ENCODE peak calls at places on chromosomes 7 and 10, in six cellular contexts. One of them, this sample, is unnamed.

GRCh38 chr10:5861269-5862031 is 28.2 kb downstream of the ANKRD16 start:
- DNase-seq in neural progenitor cell: no peak
- DNase-seq in PC-3: peak; percentile 76
- DNase-seq in mammary epithelial cell: peak; percentile 83
- DNase-seq in GM12878: no peak
- DNase-seq in PC-9: peak; percentile 79
- DNase-seq in this sample: no peak

GRCh38 chr7:41130596-41131236 is 572.2 kb downstream of the INHBA start:
- DNase-seq in mammary epithelial cell: no peak
- DNase-seq in neural progenitor cell: no peak
- DNase-seq in PC-9: no peak
- DNase-seq in GM12878: no peak
- DNase-seq in PC-3: no peak
- DNase-seq in this sample: no peak

GRCh38 chr7:134931487-134931886 is 54.8 kb upstream of the AGBL3 start:
- DNase-seq in mammary epithelial cell: no peak
- DNase-seq in GM12878: no peak
- DNase-seq in PC-9: no peak
- DNase-seq in neural progenitor cell: no peak
- DNase-seq in PC-3: no peak
- DNase-seq in this sample: no peak

GRCh38 chr7:30171753-30172447 is 37.1 kb downstream of the MTURN start:
- DNase-seq in PC-3: peak; percentile 74
- DNase-seq in PC-9: peak; percentile 60
- DNase-seq in mammary epithelial cell: peak; percentile 81
- DNase-seq in neural progenitor cell: no peak
- DNase-seq in GM12878: no peak
- DNase-seq in this sample: peak; percentile 73

GRCh38 chr7:2700141-2700850 is 12.3 kb downstream of the AMZ1 start:
- DNase-seq in GM12878: no peak
- DNase-seq in PC-3: no peak
- DNase-seq in mammary epithelial cell: no peak
- DNase-seq in neural progenitor cell: no peak
- DNase-seq in PC-9: no peak
- DNase-seq in this sample: no peak

GRCh38 chr10:44854693-44855350 is 56.3 kb upstream of the TMEM72 start:
- DNase-seq in mammary epithelial cell: no peak
- DNase-seq in PC-9: no peak
- DNase-seq in GM12878: no peak
- DNase-seq in neural progenitor cell: peak; percentile 35
- DNase-seq in PC-3: no peak
- DNase-seq in this sample: no peak

GRCh38 chr10:113168560-113168959 is 218.5 kb downstream of the TCF7L2 start:
- DNase-seq in neural progenitor cell: no peak
- DNase-seq in PC-9: no peak
- DNase-seq in PC-3: no peak
- DNase-seq in mammary epithelial cell: no peak
- DNase-seq in GM12878: no peak
- DNase-seq in this sample: no peak

GRCh38 chr10:82288461-82288881 is 413.5 kb downstream of the NRG3 start:
- DNase-seq in PC-3: no peak
- DNase-seq in neural progenitor cell: no peak
- DNase-seq in mammary epithelial cell: peak; percentile 90
- DNase-seq in GM12878: no peak
- DNase-seq in PC-9: peak; percentile 53
- DNase-seq in this sample: no peak

GRCh38 chr10:12513775-12514663 is 164.7 kb downstream of the CAMK1D start:
- DNase-seq in GM12878: no peak
- DNase-seq in neural progenitor cell: no peak
- DNase-seq in mammary epithelial cell: no peak
- DNase-seq in PC-9: no peak
- DNase-seq in PC-3: no peak
- DNase-seq in this sample: no peak

GRCh38 chr7:158401295-158401694 is 186.3 kb downstream of the PTPRN2 start:
- DNase-seq in GM12878: no peak
- DNase-seq in PC-9: no peak
- DNase-seq in mammary epithelial cell: no peak
- DNase-seq in PC-3: no peak
- DNase-seq in neural progenitor cell: no peak
- DNase-seq in this sample: no peak

GRCh38 chr10:84341538-84341856 is 13.1 kb downstream of the CCSER2 start:
- DNase-seq in neural progenitor cell: no peak
- DNase-seq in PC-9: no peak
- DNase-seq in GM12878: no peak
- DNase-seq in PC-3: no peak
- DNase-seq in mammary epithelial cell: no peak
- DNase-seq in this sample: no peak

GRCh38 chr10:79471776-79472175 is 26.4 kb upstream of the ZCCHC24 start:
- DNase-seq in PC-3: no peak
- DNase-seq in PC-9: no peak
- DNase-seq in neural progenitor cell: no peak
- DNase-seq in mammary epithelial cell: no peak
- DNase-seq in GM12878: no peak
- DNase-seq in this sample: no peak

GRCh38 chr10:100509241-100509640 is 10.4 kb downstream of the SEC31B start:
- DNase-seq in neural progenitor cell: no peak
- DNase-seq in mammary epithelial cell: no peak
- DNase-seq in GM12878: no peak
- DNase-seq in PC-9: no peak
- DNase-seq in PC-3: no peak
- DNase-seq in this sample: no peak

GRCh38 chr10:84247496-84247895 is 2.6 kb downstream of the RGR start:
- DNase-seq in neural progenitor cell: no peak
- DNase-seq in GM12878: no peak
- DNase-seq in mammary epithelial cell: no peak
- DNase-seq in PC-3: no peak
- DNase-seq in PC-9: no peak
- DNase-seq in this sample: no peak

GRCh38 chr10:8350250-8350967 is 295.9 kb downstream of the GATA3 start:
- DNase-seq in PC-9: peak; percentile 64
- DNase-seq in neural progenitor cell: no peak
- DNase-seq in PC-3: peak; percentile 2
- DNase-seq in mammary epithelial cell: peak; percentile 30
- DNase-seq in GM12878: no peak
- DNase-seq in this sample: no peak

GRCh38 chr7:130152270-130153141 is 52.7 kb downstream of the TMEM209 start:
- DNase-seq in neural progenitor cell: no peak
- DNase-seq in PC-3: no peak
- DNase-seq in GM12878: no peak
- DNase-seq in PC-9: no peak
- DNase-seq in mammary epithelial cell: no peak
- DNase-seq in this sample: no peak

GRCh38 chr7:149887311-149887710 is 13.5 kb downstream of the ATP6V0E2 start:
- DNase-seq in PC-9: no peak
- DNase-seq in mammary epithelial cell: no peak
- DNase-seq in GM12878: no peak
- DNase-seq in neural progenitor cell: no peak
- DNase-seq in PC-3: no peak
- DNase-seq in this sample: no peak

GRCh38 chr10:127195571-127196226 is 692 bp downstream of the INSYN2A start:
- DNase-seq in PC-9: no peak
- DNase-seq in mammary epithelial cell: peak; percentile 17
- DNase-seq in PC-3: no peak
- DNase-seq in GM12878: no peak
- DNase-seq in neural progenitor cell: peak; percentile 51
- DNase-seq in this sample: no peak

GRCh38 chr7:149196151-149196704 is 882 bp downstream of the ZNF282 start:
- DNase-seq in GM12878: no peak
- DNase-seq in PC-9: no peak
- DNase-seq in mammary epithelial cell: no peak
- DNase-seq in neural progenitor cell: peak; percentile 28
- DNase-seq in PC-3: no peak
- DNase-seq in this sample: no peak

GRCh38 chr10:120477006-120477722 is 20.1 kb downstream of the PLPP4 start:
- DNase-seq in neural progenitor cell: no peak
- DNase-seq in GM12878: no peak
- DNase-seq in PC-3: no peak
- DNase-seq in PC-9: no peak
- DNase-seq in mammary epithelial cell: no peak
- DNase-seq in this sample: no peak

GRCh38 chr7:935321-936130 is 19.0 kb downstream of the ADAP1 start:
- DNase-seq in neural progenitor cell: no peak
- DNase-seq in GM12878: no peak
- DNase-seq in PC-9: no peak
- DNase-seq in mammary epithelial cell: no peak
- DNase-seq in PC-3: no peak
- DNase-seq in this sample: no peak

GRCh38 chr7:12557282-12557681 is 13.2 kb upstream of the SCIN start:
- DNase-seq in PC-9: no peak
- DNase-seq in PC-3: no peak
- DNase-seq in neural progenitor cell: no peak
- DNase-seq in GM12878: no peak
- DNase-seq in mammary epithelial cell: peak; percentile 44
- DNase-seq in this sample: no peak

GRCh38 chr7:90896458-90896857 is 300.3 kb downstream of the CDK14 start:
- DNase-seq in PC-3: peak; percentile 28
- DNase-seq in mammary epithelial cell: no peak
- DNase-seq in neural progenitor cell: no peak
- DNase-seq in GM12878: no peak
- DNase-seq in PC-9: no peak
- DNase-seq in this sample: no peak

GRCh38 chr7:95526128-95526738 is 40.5 kb downstream of the ASB4 start:
- DNase-seq in PC-9: no peak
- DNase-seq in GM12878: no peak
- DNase-seq in mammary epithelial cell: no peak
- DNase-seq in neural progenitor cell: no peak
- DNase-seq in PC-3: no peak
- DNase-seq in this sample: no peak

GRCh38 chr7:25834050-25834449 is 317.9 kb upstream of the NFE2L3 start:
- DNase-seq in GM12878: no peak
- DNase-seq in PC-9: no peak
- DNase-seq in mammary epithelial cell: no peak
- DNase-seq in PC-3: no peak
- DNase-seq in neural progenitor cell: no peak
- DNase-seq in this sample: no peak

GRCh38 chr10:43760514-43760913 is 111.8 kb upstream of the ZNF32 start:
- DNase-seq in PC-9: no peak
- DNase-seq in PC-3: no peak
- DNase-seq in GM12878: no peak
- DNase-seq in mammary epithelial cell: no peak
- DNase-seq in neural progenitor cell: no peak
- DNase-seq in this sample: no peak
- H2AFZ ChIP-seq in PC-9: no peak overlapping the region
- H2AFZ ChIP-seq in PC-3: no peak overlapping the region
- H2AFZ ChIP-seq in GM12878: no peak overlapping the region
- H2AFZ ChIP-seq in mammary epithelial cell: no peak overlapping the region
- H2AFZ ChIP-seq in neural progenitor cell: no peak overlapping the region
- H2AFZ ChIP-seq in this sample: no peak overlapping the region

DNA sequence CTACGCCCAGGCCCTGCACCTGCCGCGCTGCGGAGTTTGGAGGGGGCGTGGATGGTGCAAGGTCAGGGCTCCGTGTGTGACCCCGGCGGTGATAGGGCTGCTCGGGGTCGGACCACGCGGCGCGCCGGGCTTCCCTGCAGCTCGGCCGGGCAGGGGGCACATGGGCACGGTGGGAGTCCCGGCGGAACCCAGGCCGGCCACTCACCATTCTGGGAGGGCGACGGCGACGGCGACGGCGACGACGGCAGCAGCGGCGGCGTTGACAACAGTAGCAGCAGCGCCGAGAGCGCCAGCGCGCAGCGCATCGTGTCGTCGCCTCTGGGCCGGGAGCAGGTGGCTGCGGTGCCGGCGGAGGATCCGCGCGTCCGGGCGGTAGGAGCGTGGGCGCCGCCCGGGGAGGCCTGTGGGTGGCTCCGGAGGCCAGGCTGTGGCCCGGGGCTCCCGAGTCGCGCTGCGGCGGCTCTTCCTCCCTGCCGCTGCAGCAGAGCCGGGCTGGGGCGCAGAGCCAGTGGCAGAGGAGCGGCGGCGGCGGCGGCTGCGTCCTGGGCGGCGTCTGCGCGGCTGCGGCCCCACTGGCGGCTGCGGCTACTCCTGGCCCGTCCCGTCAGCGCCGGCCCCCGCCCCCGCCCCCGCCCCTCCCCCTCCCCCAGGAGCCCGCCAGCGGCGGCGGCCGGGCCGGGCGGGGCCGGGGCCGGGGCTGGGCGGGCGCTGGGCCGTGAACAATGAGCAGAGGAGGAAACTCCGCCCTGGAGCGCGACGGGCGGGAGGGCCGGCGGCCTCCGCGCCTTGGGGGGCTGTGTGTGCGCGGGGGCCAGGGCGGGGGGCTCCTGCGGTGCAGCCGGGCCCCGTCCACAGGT is at the start of gene PODXL:
- DNase-seq in PC-9: no peak
- DNase-seq in mammary epithelial cell: peak; percentile 41
- DNase-seq in GM12878: no peak
- DNase-seq in neural progenitor cell: peak; percentile 91
- DNase-seq in PC-3: peak; percentile 60
- DNase-seq in this sample: no peak
- TF ChIP-seq CTCF in PC-9: no peak
- TF ChIP-seq CTCF in mammary epithelial cell: no peak
- TF ChIP-seq CTCF in GM12878: no peak
- TF ChIP-seq CTCF in neural progenitor cell: no peak
- TF ChIP-seq CTCF in PC-3: no peak
- TF ChIP-seq CTCF in this sample: no peak

DNA sequence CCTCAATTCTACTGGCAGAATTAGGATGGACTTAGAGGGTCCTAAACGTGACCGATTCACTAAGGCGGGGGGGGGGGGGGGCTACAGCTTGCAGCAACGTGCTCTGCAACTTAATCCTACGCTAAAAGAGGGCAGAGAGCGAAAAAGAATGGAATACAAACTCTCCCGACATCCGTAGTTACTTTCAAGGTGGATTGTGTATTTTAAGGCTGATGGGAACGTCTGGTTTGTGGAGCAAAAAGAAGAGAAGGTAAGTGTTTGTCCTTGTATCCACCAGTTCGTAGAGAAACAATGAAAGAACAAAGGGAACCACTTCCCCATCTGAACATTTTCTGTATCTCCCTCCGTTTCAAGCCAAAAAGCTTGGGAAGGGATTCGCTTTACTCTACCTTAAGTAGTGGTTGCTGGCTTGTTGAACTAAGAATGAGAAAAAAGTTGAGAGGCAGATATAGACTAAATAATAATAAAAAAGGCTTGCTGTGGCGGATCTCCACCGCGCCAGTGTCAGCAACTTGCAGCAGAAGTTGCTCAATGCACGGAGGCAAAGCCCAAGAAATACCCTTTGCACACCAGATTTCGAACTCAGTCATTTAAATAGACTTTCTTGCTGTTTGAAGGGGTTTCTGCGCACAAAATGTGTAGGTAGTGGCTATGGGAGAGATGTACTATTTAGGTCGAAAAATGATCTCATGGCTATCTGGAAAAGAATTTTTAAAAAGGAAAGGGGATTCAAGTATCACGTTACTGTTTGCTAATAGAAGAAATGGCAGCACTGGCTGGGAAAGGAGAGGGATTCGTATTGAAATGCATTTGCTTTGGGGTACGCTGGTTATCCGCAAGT is 736 bp downstream of the SKIDA1 start:
- DNase-seq in GM12878: no peak
- DNase-seq in PC-3: no peak
- DNase-seq in mammary epithelial cell: peak; percentile 26
- DNase-seq in PC-9: no peak
- DNase-seq in neural progenitor cell: peak; percentile 47
- DNase-seq in this sample: no peak
- H2AFZ ChIP-seq in GM12878: peak overlapping the region; percentile 77
- H2AFZ ChIP-seq in PC-3: peak overlapping the region; percentile 99
- H2AFZ ChIP-seq in mammary epithelial cell: peak overlapping the region; percentile 93
- H2AFZ ChIP-seq in PC-9: peak overlapping the region; percentile 90
- H2AFZ ChIP-seq in neural progenitor cell: no peak overlapping the region
- H2AFZ ChIP-seq in this sample: peak overlapping the region; percentile 98

GRCh38 chr7:78161781-78162180 is 363.2 kb downstream of the PHTF2 start:
- DNase-seq in PC-9: no peak
- DNase-seq in neural progenitor cell: no peak
- DNase-seq in PC-3: no peak
- DNase-seq in GM12878: no peak
- DNase-seq in mammary epithelial cell: no peak
- DNase-seq in this sample: no peak
- TF ChIP-seq CTCF in PC-9: no peak
- TF ChIP-seq CTCF in neural progenitor cell: no peak
- TF ChIP-seq CTCF in PC-3: no peak
- TF ChIP-seq CTCF in GM12878: no peak
- TF ChIP-seq CTCF in mammary epithelial cell: no peak
- TF ChIP-seq CTCF in this sample: no peak